ENCODE peak calls at places on chromosome 17, in ten cellular contexts. Y, T, N, A, J, Z, S, H, U and F are unnamed samples.
A peak's percentile ranks its signal among the peaks of the same experiment; 100 is the strongest.

GRCh38 chr17:64682261-64683181 is 20.4 kb upstream of the SMURF2 start:
- DNase-seq in Z (peak; percentile 67), J (no peak), H (no peak), Y (no peak), T (peak; percentile 79), S (no peak), A (no peak), U (no peak), N (no peak), F (peak; percentile 70)

GRCh38 chr17:4548721-4549531 is 6.3 kb downstream of the MYBBP1A start:
- DNase-seq in H (no peak), Z (no peak), Y (no peak), J (no peak), S (no peak), N (no peak), T (peak; percentile 62), A (no peak), U (no peak), F (no peak)

GRCh38 chr17:60594747-60595146 is 5.2 kb upstream of the PPM1D start:
- DNase-seq in Y (no peak), Z (no peak), H (no peak), J (no peak), S (no peak), A (peak; percentile 74), T (no peak), N (no peak), U (no peak), F (no peak)

GRCh38 chr17:45143767-45144198 is 4.5 kb upstream of the HEXIM1 start:
- DNase-seq in A (no peak), T (no peak), H (peak; percentile 78), N (peak; percentile 55), U (peak; percentile 93), Y (no peak), S (no peak), Z (no peak), J (peak; percentile 78), F (no peak)

GRCh38 chr17:3835410-3836229 is 10.4 kb downstream of the NCBP3 start:
- DNase-seq in N (no peak), H (no peak), Z (no peak), T (peak; percentile 44), S (no peak), J (no peak), A (no peak), U (no peak), Y (no peak), F (no peak)

GRCh38 chr17:78645421-78646295 is 68.5 kb upstream of the DNAH17 start:
- DNase-seq in U (no peak), T (no peak), J (peak; percentile 90), Y (peak; percentile 46), Z (no peak), N (peak; percentile 81), A (no peak), H (peak; percentile 81), S (peak; percentile 32), F (no peak)

GRCh38 chr17:79070266-79070880 is 4.3 kb upstream of the ENGASE start:
- DNase-seq in S (no peak), U (no peak), T (no peak), Z (no peak), Y (no peak), A (no peak), N (no peak), J (peak; percentile 19), H (no peak), F (no peak)

GRCh38 chr17:68937890-68938514 is 17.2 kb downstream of the ABCA8 start:
- DNase-seq in S (no peak), T (no peak), A (no peak), N (no peak), U (no peak), H (no peak), Y (no peak), J (no peak), Z (no peak), F (no peak)

GRCh38 chr17:73658821-73659220 is 14.6 kb upstream of the SDK2 start:
- DNase-seq in N (no peak), H (no peak), A (no peak), T (no peak), S (no peak), J (no peak), U (no peak), Y (no peak), Z (no peak), F (no peak)

GRCh38 chr17:792277-792676 is 10.1 kb downstream of the MRM3 start:
- DNase-seq in H (no peak), N (no peak), U (no peak), J (peak; percentile 11), T (peak; percentile 19), Y (no peak), Z (peak; percentile 30), A (no peak), S (no peak), F (peak; percentile 67)

GRCh38 chr17:310111-311010 is 42.2 kb downstream of the RPH3AL start:
- DNase-seq in Z (no peak), U (peak; percentile 21), H (no peak), A (no peak), T (no peak), J (peak; percentile 30), S (no peak), N (no peak), Y (no peak), F (no peak)

GRCh38 chr17:77476920-77477805 is 336.4 kb downstream of the SEC14L1 start:
- DNase-seq in A (no peak), N (peak; percentile 74), Z (peak; percentile 38), T (no peak), J (no peak), H (peak; percentile 65), Y (peak; percentile 80), U (peak; percentile 72), S (no peak), F (no peak)

GRCh38 chr17:64196626-64197025 is 66.4 kb downstream of the TEX2 start:
- DNase-seq in Z (no peak), T (no peak), S (no peak), U (no peak), J (no peak), A (no peak), Y (peak; percentile 84), N (no peak), H (no peak), F (peak; percentile 12)

GRCh38 chr17:58873926-58874325 is 118.3 kb downstream of the PPM1E start:
- DNase-seq in U (no peak), A (no peak), S (no peak), J (no peak), T (no peak), N (no peak), Y (no peak), H (no peak), Z (no peak), F (no peak)